ENCODE peak calls at places on chromosomes 3 and 15, in nine cellular contexts. W is NCI-H510A, I is breast epithelium, U is HTR-8/SVneo, L is Right ventricle myocardium superior, P is lower leg skin, Q is GM03348, C is pons, H is T-cell. M is an unnamed sample.

GRCh38 chr15:42716125-42716524 is 20.8 kb downstream of the CDAN1 start:
- DNase-seq in W (no peak), I (no peak), U (no peak), L (no peak), P (peak), Q (no peak), C (no peak), H (no peak), M (no peak)

GRCh38 chr3:49901351-49902339 is 2.0 kb downstream of the MST1R start:
- DNase-seq in W (no peak), I (no peak), U (no peak), L (no peak), P (no peak), Q (peak), C (no peak), H (no peak), M (no peak)

GRCh38 chr15:51536965-51537574 is 85.5 kb downstream of the DMXL2 start:
- DNase-seq in W (no peak), I (no peak), U (no peak), L (no peak), P (no peak), Q (peak), C (peak), H (no peak), M (no peak)

GRCh38 chr3:126970101-126970500 is 12.8 kb upstream of the PLXNA1 start:
- DNase-seq in W (no peak), I (no peak), U (no peak), L (no peak), P (no peak), Q (no peak), C (no peak), H (no peak), M (no peak)

GRCh38 chr15:53351373-53351772 is 408.1 kb downstream of the WDR72 start:
- DNase-seq in W (no peak), I (no peak), U (no peak), L (no peak), P (no peak), Q (no peak), C (no peak), H (no peak), M (no peak)

GRCh38 chr3:38649500-38650247 is at the start of gene SCN5A:
- DNase-seq in W (no peak), I (no peak), U (peak), L (peak), P (peak), Q (peak), C (no peak), H (peak), M (peak)

GRCh38 chr3:61922118-61922517 is 360.7 kb downstream of the PTPRG start:
- DNase-seq in W (no peak), I (no peak), U (no peak), L (no peak), P (no peak), Q (peak), C (no peak), H (no peak), M (no peak)

GRCh38 chr3:124834723-124835718 is 52.1 kb downstream of the ITGB5 start:
- DNase-seq in W (peak), I (peak), U (peak), L (peak), P (no peak), Q (no peak), C (no peak), H (peak), M (no peak)

GRCh38 chr3:6680119-6680806 is 180.7 kb upstream of the GRM7 start:
- DNase-seq in W (no peak), I (no peak), U (no peak), L (no peak), P (no peak), Q (no peak), C (no peak), H (no peak), M (no peak)

GRCh38 chr3:94004301-94004910 is 24.0 kb downstream of the STX19 start:
- DNase-seq in W (no peak), I (no peak), U (peak), L (no peak), P (no peak), Q (peak), C (peak), H (no peak), M (no peak)

GRCh38 chr3:146449076-146449475 is 20.3 kb downstream of the PLSCR2 start:
- DNase-seq in W (no peak), I (no peak), U (no peak), L (no peak), P (no peak), Q (no peak), C (no peak), H (no peak), M (no peak)

GRCh38 chr3:19457449-19457848 is 309.1 kb downstream of the KCNH8 start:
- DNase-seq in W (no peak), I (no peak), U (no peak), L (no peak), P (no peak), Q (no peak), C (peak), H (no peak), M (no peak)

GRCh38 chr3:81823882-81824395 is 62.5 kb upstream of the GBE1 start:
- DNase-seq in W (no peak), I (no peak), U (no peak), L (no peak), P (no peak), Q (peak), C (peak), H (no peak), M (no peak)

GRCh38 chr3:21506061-21506460 is 244.9 kb downstream of the ZNF385D start:
- DNase-seq in W (no peak), I (no peak), U (no peak), L (no peak), P (no peak), Q (no peak), C (no peak), H (no peak), M (no peak)

GRCh38 chr15:85582719-85583089 is 202.3 kb downstream of the AKAP13 start:
- DNase-seq in W (no peak), I (peak), U (no peak), L (peak), P (peak), Q (peak), C (peak), H (peak), M (peak)

M was measured in T-helper 17 cell.